ENCODE peak calls at places on chromosomes 3 and 15, in four cellular contexts. One of them, this sample, is unnamed.

GRCh38 chr3:15713364-15713763 is 84.4 kb downstream of the ANKRD28 start:
- DNase-seq in NCI-H226: no peak
- DNase-seq in right lobe of liver: no peak
- DNase-seq in GM04504: no peak
- DNase-seq in this sample: no peak

GRCh38 chr15:66094331-66094730 is 159.2 kb downstream of the MEGF11 start:
- DNase-seq in NCI-H226: no peak
- DNase-seq in GM04504: no peak
- DNase-seq in right lobe of liver: no peak
- DNase-seq in this sample: no peak

GRCh38 chr15:89127054-89127702 is 38.9 kb downstream of the ABHD2 start:
- DNase-seq in right lobe of liver: no peak
- DNase-seq in NCI-H226: peak; percentile 77
- DNase-seq in GM04504: no peak
- DNase-seq in this sample: no peak

GRCh38 chr15:98894312-98894711 is 113.3 kb downstream of the PGPEP1L start:
- DNase-seq in right lobe of liver: no peak
- DNase-seq in GM04504: no peak
- DNase-seq in NCI-H226: no peak
- DNase-seq in this sample: no peak

GRCh38 chr3:133277813-133278212 is 122.0 kb upstream of the BFSP2 start:
- DNase-seq in right lobe of liver: no peak
- DNase-seq in GM04504: no peak
- DNase-seq in NCI-H226: peak; percentile 7
- DNase-seq in this sample: no peak

GRCh38 chr3:60890226-60890625 is 361.0 kb downstream of the FHIT start:
- DNase-seq in GM04504: no peak
- DNase-seq in NCI-H226: no peak
- DNase-seq in right lobe of liver: no peak
- DNase-seq in this sample: no peak

GRCh38 chr3:54433846-54434245 is 311.5 kb downstream of the CACNA2D3 start:
- DNase-seq in NCI-H226: peak; percentile 7
- DNase-seq in right lobe of liver: no peak
- DNase-seq in GM04504: no peak
- DNase-seq in this sample: no peak

GRCh38 chr3:37227870-37228549 is 53.6 kb upstream of the LRRFIP2 start:
- DNase-seq in right lobe of liver: no peak
- DNase-seq in GM04504: no peak
- DNase-seq in NCI-H226: no peak
- DNase-seq in this sample: no peak

GRCh38 chr3:123431658-123432323 is 17.1 kb downstream of the ADCY5 start:
- DNase-seq in GM04504: no peak
- DNase-seq in right lobe of liver: no peak
- DNase-seq in NCI-H226: no peak
- DNase-seq in this sample: no peak

GRCh38 chr15:26148461-26148860 is 285.3 kb upstream of the ATP10A start:
- DNase-seq in GM04504: no peak
- DNase-seq in NCI-H226: no peak
- DNase-seq in right lobe of liver: no peak
- DNase-seq in this sample: no peak

GRCh38 chr15:96972201-96972600 is 641.7 kb downstream of the NR2F2 start:
- DNase-seq in NCI-H226: no peak
- DNase-seq in right lobe of liver: no peak
- DNase-seq in GM04504: no peak
- DNase-seq in this sample: no peak

GRCh38 chr15:51403072-51403878 is 61.8 kb downstream of the GLDN start:
- DNase-seq in GM04504: no peak
- DNase-seq in NCI-H226: peak; percentile 27
- DNase-seq in right lobe of liver: no peak
- DNase-seq in this sample: peak; percentile 26

GRCh38 chr3:39166134-39166710 is 12.8 kb upstream of the CSRNP1 start:
- DNase-seq in GM04504: peak; percentile 91
- DNase-seq in NCI-H226: peak; percentile 97
- DNase-seq in right lobe of liver: no peak
- DNase-seq in this sample: no peak

GRCh38 chr15:71570736-71571135 is 239.6 kb upstream of the NR2E3 start:
- DNase-seq in right lobe of liver: no peak
- DNase-seq in GM04504: no peak
- DNase-seq in NCI-H226: no peak
- DNase-seq in this sample: no peak

GRCh38 chr3:187236963-187237362 is 39.7 kb downstream of the RTP1 start:
- DNase-seq in GM04504: no peak
- DNase-seq in right lobe of liver: no peak
- DNase-seq in NCI-H226: no peak
- DNase-seq in this sample: no peak

GRCh38 chr15:39358441-39359041 is 222.3 kb upstream of the THBS1 start:
- DNase-seq in GM04504: no peak
- DNase-seq in NCI-H226: peak; percentile 30
- DNase-seq in right lobe of liver: no peak
- DNase-seq in this sample: no peak

GRCh38 chr3:135927170-135927569 is 38.4 kb upstream of the PPP2R3A start:
- DNase-seq in NCI-H226: peak; percentile 39
- DNase-seq in right lobe of liver: no peak
- DNase-seq in GM04504: peak; percentile 67
- DNase-seq in this sample: no peak

GRCh38 chr3:153980252-153980590 is 141.0 kb upstream of the ARHGEF26 start:
- DNase-seq in right lobe of liver: no peak
- DNase-seq in NCI-H226: no peak
- DNase-seq in GM04504: no peak
- DNase-seq in this sample: no peak

GRCh38 chr15:76380249-76380648 is 43.7 kb downstream of the ISL2 start:
- DNase-seq in NCI-H226: no peak
- DNase-seq in GM04504: no peak
- DNase-seq in right lobe of liver: no peak
- DNase-seq in this sample: no peak

GRCh38 chr3:64163019-64163754 is 62.1 kb downstream of the PRICKLE2 start:
- DNase-seq in right lobe of liver: no peak
- DNase-seq in GM04504: no peak
- DNase-seq in NCI-H226: no peak
- DNase-seq in this sample: no peak

GRCh38 chr15:73212424-73212823 is 156.3 kb downstream of the HCN4 start:
- DNase-seq in NCI-H226: no peak
- DNase-seq in GM04504: no peak
- DNase-seq in right lobe of liver: no peak
- DNase-seq in this sample: no peak

GRCh38 chr3:139746481-139746880 is 68.7 kb upstream of the NMNAT3 start:
- DNase-seq in right lobe of liver: no peak
- DNase-seq in GM04504: no peak
- DNase-seq in NCI-H226: no peak
- DNase-seq in this sample: no peak

GRCh38 chr3:126454026-126454425 is 21.7 kb downstream of the ZXDC start:
- DNase-seq in NCI-H226: no peak
- DNase-seq in GM04504: no peak
- DNase-seq in right lobe of liver: no peak
- DNase-seq in this sample: no peak

GRCh38 chr15:23497710-23498111 is 50.7 kb upstream of the GOLGA6L2 start:
- DNase-seq in right lobe of liver: no peak
- DNase-seq in GM04504: no peak
- DNase-seq in NCI-H226: no peak
- DNase-seq in this sample: no peak

GRCh38 chr15:63389902-63390301 is 8.3 kb upstream of the CA12 start:
- DNase-seq in right lobe of liver: peak; percentile 82
- DNase-seq in NCI-H226: no peak
- DNase-seq in GM04504: no peak
- DNase-seq in this sample: no peak

GRCh38 chr3:66723231-66723630 is 222.4 kb upstream of the LRIG1 start:
- DNase-seq in GM04504: no peak
- DNase-seq in NCI-H226: no peak
- DNase-seq in right lobe of liver: no peak
- DNase-seq in this sample: no peak

GRCh38 chr3:99108508-99108907 is 207.0 kb upstream of the DCBLD2 start:
- DNase-seq in right lobe of liver: no peak
- DNase-seq in NCI-H226: peak; percentile 93
- DNase-seq in GM04504: peak; percentile 94
- DNase-seq in this sample: peak; percentile 83

GRCh38 chr15:92623435-92623834 is 32.1 kb downstream of the FAM174B start:
- DNase-seq in NCI-H226: no peak
- DNase-seq in right lobe of liver: no peak
- DNase-seq in GM04504: no peak
- DNase-seq in this sample: no peak

GRCh38 chr3:37526511-37526910 is 335.2 kb upstream of the CTDSPL start:
- DNase-seq in GM04504: no peak
- DNase-seq in right lobe of liver: no peak
- DNase-seq in NCI-H226: no peak
- DNase-seq in this sample: peak; percentile 81

GRCh38 chr3:126146034-126146433 is 34.4 kb downstream of the ALDH1L1 start:
- DNase-seq in right lobe of liver: peak; percentile 41
- DNase-seq in NCI-H226: no peak
- DNase-seq in GM04504: no peak
- DNase-seq in this sample: no peak

GRCh38 chr15:99253381-99254090 is 2.3 kb downstream of the LRRC28 start:
- DNase-seq in NCI-H226: no peak
- DNase-seq in GM04504: peak; percentile 63
- DNase-seq in right lobe of liver: no peak
- DNase-seq in this sample: peak; percentile 85

This sample was measured in astrocyte of the cerebellum.